ENCODE peak calls at places on chromosomes 1 and 21, in eight cellular contexts. I is Karpas-422, M is neuronal stem cell, O is neural progenitor cell, A is mesendoderm, T is mammary epithelial cell, R is fibroblast of lung, B is SK-N-SH. L is an unnamed sample.

GRCh38 chr1:214165850-214166374 is 115.0 kb upstream of the SMYD2 start:
- DNase-seq in O (no peak), A (no peak), R (no peak), T (no peak), B (peak; percentile 32), I (no peak), M (no peak), L (no peak)

GRCh38 chr1:240965581-240966091 is 353.7 kb upstream of the GREM2 start:
- DNase-seq in A (peak; percentile 30), R (no peak), I (no peak), T (no peak), M (no peak), B (no peak), O (no peak), L (no peak)

GRCh38 chr1:209612646-209613350 is 29.3 kb downstream of the CAMK1G start:
- DNase-seq in A (no peak), T (peak; percentile 77), M (no peak), O (no peak), B (no peak), R (no peak), I (no peak), L (no peak)

GRCh38 chr21:44509539-44509938 is 30.5 kb downstream of the KRTAP10-1 start:
- DNase-seq in T (peak; percentile 38), B (peak; percentile 71), A (no peak), M (no peak), R (no peak), I (peak; percentile 48), O (no peak), L (peak; percentile 95)

GRCh38 chr21:23968722-23969647 is 1638.3 kb downstream of the MRPL39 start:
- DNase-seq in I (peak; percentile 88), M (peak; percentile 62), R (peak; percentile 12), O (peak; percentile 35), A (peak; percentile 89), T (no peak), B (peak; percentile 47), L (no peak)

GRCh38 chr1:8679411-8679800 is 138.0 kb downstream of the RERE start:
- DNase-seq in O (no peak), R (peak; percentile 53), I (no peak), M (no peak), A (no peak), T (no peak), B (no peak), L (no peak)

GRCh38 chr21:34126269-34126668 is 52.9 kb downstream of the MRPS6 start:
- DNase-seq in I (no peak), M (peak; percentile 37), O (peak; percentile 50), B (no peak), T (peak; percentile 81), R (peak; percentile 66), A (peak; percentile 55), L (no peak)

GRCh38 chr1:99672022-99672421 is 26.1 kb downstream of the PALMD start:
- DNase-seq in M (no peak), T (no peak), O (no peak), B (no peak), A (no peak), I (no peak), R (no peak), L (no peak)

GRCh38 chr1:44326066-44326701 is 28.9 kb downstream of the ERI3 start:
- DNase-seq in A (no peak), B (no peak), O (no peak), I (no peak), R (peak; percentile 52), M (no peak), T (no peak), L (peak; percentile 77)

GRCh38 chr21:41612674-41613250 is 104.8 kb upstream of the TMPRSS2 start:
- DNase-seq in I (peak; percentile 63), O (peak; percentile 84), M (peak; percentile 63), A (peak; percentile 82), T (peak; percentile 93), B (peak; percentile 79), R (peak; percentile 98), L (peak; percentile 98)

GRCh38 chr1:55751776-55752175 is 536.6 kb upstream of the USP24 start:
- DNase-seq in B (no peak), I (no peak), A (no peak), T (no peak), O (no peak), M (no peak), R (no peak), L (no peak)

GRCh38 chr21:36749935-36750578 is 51.1 kb downstream of the SIM2 start:
- DNase-seq in B (no peak), M (peak; percentile 88), R (peak; percentile 63), T (no peak), I (no peak), A (peak; percentile 98), O (peak; percentile 96), L (no peak)

GRCh38 chr1:147853391-147853790 is 49.2 kb upstream of the GJA8 start:
- DNase-seq in T (peak; percentile 9), I (no peak), A (peak; percentile 36), M (no peak), R (peak; percentile 55), O (no peak), B (no peak), L (no peak)

GRCh38 chr1:205612556-205612955 is 19.3 kb downstream of the ELK4 start:
- DNase-seq in O (no peak), R (no peak), M (no peak), A (no peak), I (no peak), B (no peak), T (no peak), L (no peak)

GRCh38 chr1:170318141-170318540 is 172.4 kb downstream of the NTMT2 start:
- DNase-seq in T (no peak), M (no peak), R (peak; percentile 63), I (no peak), B (no peak), A (no peak), O (no peak), L (no peak)

GRCh38 chr1:40047769-40048168 is 7.2 kb downstream of the CAP1 start:
- DNase-seq in O (no peak), M (no peak), B (no peak), A (no peak), I (no peak), T (no peak), R (no peak), L (no peak)

GRCh38 chr1:38246955-38247952 is 200.7 kb upstream of the POU3F1 start:
- DNase-seq in A (no peak), T (no peak), R (peak; percentile 40), M (peak; percentile 42), B (no peak), I (no peak), O (peak; percentile 28), L (peak; percentile 89)

GRCh38 chr1:216207154-216207553 is 216.1 kb downstream of the USH2A start:
- DNase-seq in O (no peak), M (no peak), R (no peak), B (no peak), T (no peak), I (no peak), A (no peak), L (no peak)

GRCh38 chr1:221911714-221912113 is 169.8 kb upstream of the DUSP10 start:
- DNase-seq in R (no peak), M (no peak), A (no peak), B (no peak), T (no peak), I (no peak), O (no peak), L (no peak)

GRCh38 chr21:43905726-43906455 is 40.9 kb downstream of the AGPAT3 start:
- DNase-seq in O (no peak), A (no peak), M (no peak), I (no peak), R (no peak), B (peak; percentile 17), T (no peak), L (peak; percentile 85)

GRCh38 chr1:233959089-233959488 is 54.6 kb downstream of the SLC35F3 start:
- DNase-seq in T (no peak), I (no peak), A (no peak), M (no peak), O (no peak), B (no peak), R (peak; percentile 18), L (no peak)

DNA sequence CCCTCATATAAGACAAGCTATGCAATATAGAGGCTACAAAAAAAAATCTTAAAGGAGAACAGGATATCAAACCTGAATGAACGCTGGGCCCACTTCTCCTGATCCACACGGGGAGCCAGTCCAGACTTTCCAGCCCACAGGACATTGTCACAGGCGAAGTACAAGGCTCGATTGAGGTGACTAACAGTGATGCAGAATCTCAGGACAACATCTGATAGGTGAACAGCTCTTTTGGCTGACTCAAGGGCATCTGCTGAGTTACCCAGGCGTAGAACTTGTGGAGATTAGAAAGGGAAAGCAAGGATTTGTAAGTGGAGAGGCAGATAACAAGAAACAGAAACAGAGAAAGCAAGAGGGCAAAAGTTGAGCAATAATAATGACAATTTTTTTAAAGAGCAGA is 1.8 kb downstream of the PEX11B start:
- DNase-seq in B (no peak), R (peak; percentile 20), T (peak; percentile 28), M (no peak), I (no peak), O (no peak), A (no peak), L (peak; percentile 58)
- H3K4me2 ChIP-seq in B (peak overlapping the region; percentile 91), R (no peak overlapping the region), T (peak overlapping the region; percentile 13), M (no peak overlapping the region), I (peak overlapping the region; percentile 92), O (no peak overlapping the region), A (no peak overlapping the region), L (no peak overlapping the region)

GRCh38 chr1:94093996-94094395 is 27.0 kb downstream of the ABCA4 start:
- DNase-seq in A (no peak), T (no peak), I (no peak), B (no peak), M (no peak), O (no peak), R (peak; percentile 76), L (no peak)
- H3K4me1 ChIP-seq in A (peaks cover 21% of the 10 kb centered on the region), T (no peaks in the 10 kb centered on the region), I (no peaks in the 10 kb centered on the region), B (no peaks in the 10 kb centered on the region), M (peaks cover 30% of the 10 kb centered on the region), O (peaks cover 34% of the 10 kb centered on the region), R (peaks cover 35% of the 10 kb centered on the region), L (peaks cover 29% of the 10 kb centered on the region)

GRCh38 chr1:75554870-75555269 is 56.0 kb downstream of the SLC44A5 start:
- DNase-seq in B (no peak), T (no peak), I (no peak), M (no peak), R (no peak), A (no peak), O (no peak), L (no peak)
- H3K4me2 ChIP-seq in B (no peak overlapping the region), T (no peak overlapping the region), I (no peak overlapping the region), M (no peak overlapping the region), R (no peak overlapping the region), A (no peak overlapping the region), O (no peak overlapping the region), L (no peak overlapping the region)

GRCh38 chr1:19385869-19386591 is 73.9 kb downstream of the SLC66A1 start:
- DNase-seq in A (no peak), I (no peak), R (peak; percentile 71), B (no peak), M (no peak), O (no peak), T (no peak), L (peak; percentile 95)

GRCh38 chr1:19384772-19385187 is 72.7 kb downstream of the SLC66A1 start:
- DNase-seq in O (no peak), A (no peak), B (no peak), M (no peak), R (no peak), T (no peak), I (no peak), L (no peak)

GRCh38 chr1:19387045-19387467 is 74.9 kb downstream of the SLC66A1 start:
- DNase-seq in A (no peak), B (no peak), I (no peak), T (no peak), M (no peak), R (no peak), O (no peak), L (no peak)

GRCh38 chr1:19384113-19384512 is 72.0 kb downstream of the SLC66A1 start:
- DNase-seq in T (no peak), B (peak; percentile 75), O (no peak), I (no peak), R (peak; percentile 41), M (no peak), A (no peak), L (no peak)

GRCh38 chr1:19385236-19385635 is 73.1 kb downstream of the SLC66A1 start:
- DNase-seq in A (no peak), T (no peak), O (no peak), I (no peak), R (no peak), B (no peak), M (no peak), L (no peak)
- H3K4me1 ChIP-seq in A (no peaks in the 10 kb centered on the region), T (peaks cover 11% of the 10 kb centered on the region), O (no peaks in the 10 kb centered on the region), I (no peaks in the 10 kb centered on the region), R (peaks cover 29% of the 10 kb centered on the region), B (peaks cover 20% of the 10 kb centered on the region), M (no peaks in the 10 kb centered on the region), L (peaks cover 26% of the 10 kb centered on the region)

L was measured in osteoblast.